ENCODE peak calls at places on chromosomes 13 and 19, in six cellular contexts. G, I, S, H, L and X are unnamed samples.
A peak's percentile ranks its signal among the peaks of the same experiment; 100 is the strongest.

GRCh38 chr13:110233181-110233641 is 73.7 kb downstream of the COL4A1 start:
- DNase-seq in G (no peak), I (no peak), S (no peak), H (no peak), L (peak; percentile 72), X (no peak)

GRCh38 chr19:40084948-40085347 is 5.8 kb downstream of the ZNF780A start:
- DNase-seq in G (no peak), I (no peak), S (no peak), H (no peak), L (no peak), X (no peak)

GRCh38 chr19:1055886-1056620 is 10.9 kb upstream of the ARHGAP45 start:
- DNase-seq in G (no peak), I (no peak), S (no peak), H (no peak), L (no peak), X (no peak)

GRCh38 chr19:34556500-34556899 is 74.9 kb downstream of the WTIP start:
- DNase-seq in G (no peak), I (no peak), S (no peak), H (peak; percentile 65), L (no peak), X (no peak)

GRCh38 chr13:42367836-42368235 is 95.9 kb downstream of the AKAP11 start:
- DNase-seq in G (no peak), I (no peak), S (no peak), H (no peak), L (no peak), X (no peak)

GRCh38 chr19:12840091-12841079 is 2.1 kb downstream of the MAST1 start:
- DNase-seq in G (peak; percentile 82), I (no peak), S (no peak), H (peak; percentile 98), L (peak; percentile 25), X (peak; percentile 59)

GRCh38 chr19:38634757-38635482 is 12.5 kb upstream of the ACTN4 start:
- DNase-seq in G (no peak), I (peak; percentile 56), S (no peak), H (peak; percentile 67), L (no peak), X (no peak)

GRCh38 chr19:18289471-18290066 is 8.1 kb upstream of the JUND start:
- DNase-seq in G (no peak), I (no peak), S (no peak), H (no peak), L (no peak), X (no peak)

GRCh38 chr13:25971499-25972145 is 80.2 kb downstream of the SHISA2 start:
- DNase-seq in G (no peak), I (no peak), S (no peak), H (peak; percentile 46), L (no peak), X (no peak)

GRCh38 chr13:92966341-92966740 is 260.3 kb upstream of the GPC6 start:
- DNase-seq in G (no peak), I (no peak), S (no peak), H (no peak), L (no peak), X (no peak)

GRCh38 chr19:47023448-47023794 is 3.8 kb downstream of the NPAS1 start:
- DNase-seq in G (no peak), I (no peak), S (no peak), H (no peak), L (no peak), X (no peak)

GRCh38 chr19:1105873-1106840 is 2.4 kb downstream of the GPX4 start:
- DNase-seq in G (no peak), I (no peak), S (no peak), H (no peak), L (no peak), X (no peak)

GRCh38 chr19:55304279-55304978 is 20.6 kb downstream of the BRSK1 start:
- DNase-seq in G (no peak), I (no peak), S (peak; percentile 34), H (peak; percentile 83), L (no peak), X (no peak)

GRCh38 chr13:27660511-27660910 is 38.8 kb downstream of the POLR1D start:
- DNase-seq in G (no peak), I (no peak), S (no peak), H (no peak), L (no peak), X (no peak)

GRCh38 chr19:8485561-8486371 is 16.7 kb downstream of the PRAM1 start:
- DNase-seq in G (no peak), I (no peak), S (no peak), H (no peak), L (no peak), X (no peak)

GRCh38 chr19:10068205-10068604 is 17.9 kb upstream of the SHFL start:
- DNase-seq in G (no peak), I (no peak), S (no peak), H (no peak), L (no peak), X (no peak)

GRCh38 chr19:18282021-18282787 is 782 bp upstream of the JUND start:
- DNase-seq in G (no peak), I (no peak), S (no peak), H (peak; percentile 21), L (no peak), X (no peak)

GRCh38 chr13:77476456-77476855 is 59.0 kb upstream of the SCEL start:
- DNase-seq in G (no peak), I (no peak), S (no peak), H (no peak), L (no peak), X (no peak)